ENCODE peak calls at places on chromosomes 4 and X, in five cellular contexts. L, Q, O, D and N are unnamed samples.

GRCh38 chrX:17242470-17242869 is 132.5 kb upstream of the NHS start:
- DNase-seq in L (peak; percentile 1), O (peak; percentile 21), Q (peak; percentile 55), D (peak; percentile 78), N (peak; percentile 62)

GRCh38 chrX:46573896-46574336 is 351 bp downstream of the CHST7 start:
- DNase-seq in O (peak; percentile 86), L (no peak), D (peak; percentile 75), Q (peak; percentile 48), N (peak; percentile 57)

GRCh38 chr4:103306870-103307345 is 108.8 kb upstream of the CENPE start:
- DNase-seq in D (peak; percentile 3), O (no peak), L (no peak), Q (no peak), N (peak; percentile 82)

GRCh38 chr4:118180776-118181175 is 146.5 kb downstream of the NDST3 start:
- DNase-seq in L (no peak), Q (peak; percentile 47), O (no peak), D (peak; percentile 33), N (no peak)

GRCh38 chr4:20420916-20421315 is 169.2 kb downstream of the SLIT2 start:
- DNase-seq in D (no peak), L (no peak), O (no peak), Q (no peak), N (no peak)

GRCh38 chr4:72352746-72353145 is 216.3 kb downstream of the ADAMTS3 start:
- DNase-seq in Q (no peak), L (no peak), D (peak; percentile 88), O (no peak), N (no peak)

GRCh38 chr4:97910005-97910404 is 233.3 kb downstream of the STPG2 start:
- DNase-seq in O (peak; percentile 11), Q (no peak), L (peak; percentile 9), D (peak; percentile 60), N (peak; percentile 20)

GRCh38 chrX:120309873-120310730 is 1.2 kb downstream of the TMEM255A start:
- DNase-seq in Q (no peak), L (no peak), D (peak; percentile 38), O (no peak), N (peak; percentile 22)

GRCh38 chrX:148133099-148133725 is 152.1 kb downstream of the FMR1NB start:
- DNase-seq in D (no peak), Q (no peak), L (no peak), O (peak; percentile 64), N (no peak)

GRCh38 chrX:154750301-154751120 is at the start of gene GAB3:
- DNase-seq in O (no peak), L (no peak), Q (peak; percentile 31), D (peak; percentile 28), N (peak; percentile 47)

GRCh38 chr4:87090305-87090704 is 130.1 kb downstream of the KLHL8 start:
- DNase-seq in O (no peak), L (no peak), Q (no peak), D (no peak), N (no peak)

GRCh38 chrX:79325263-79325958 is 41.7 kb downstream of the ITM2A start:
- DNase-seq in Q (no peak), O (no peak), D (peak; percentile 5), L (no peak), N (no peak)

GRCh38 chr4:175874290-175874689 is 62.2 kb upstream of the GPM6A start:
- DNase-seq in D (no peak), Q (no peak), O (peak; percentile 8), L (no peak), N (no peak)

GRCh38 chrX:110338850-110339373 is 19.7 kb upstream of the RTL9 start:
- DNase-seq in O (no peak), L (no peak), Q (no peak), D (no peak), N (no peak)

GRCh38 chr4:26525136-26525535 is 34.9 kb upstream of the CCKAR start:
- DNase-seq in Q (peak; percentile 77), L (no peak), O (no peak), D (peak; percentile 33), N (no peak)

GRCh38 chrX:150038977-150039599 is 100.8 kb upstream of the EOLA2 start:
- DNase-seq in D (peak; percentile 49), O (no peak), L (no peak), Q (peak; percentile 45), N (no peak)

GRCh38 chrX:30674799-30675198 is 21.6 kb downstream of the GK start:
- DNase-seq in L (no peak), D (no peak), O (no peak), Q (no peak), N (no peak)

GRCh38 chr4:14977836-14978235 is 24.4 kb upstream of the CPEB2 start:
- DNase-seq in Q (no peak), D (no peak), O (no peak), L (no peak), N (no peak)

GRCh38 chrX:11059923-11060322 is 51.2 kb upstream of the HCCS start:
- DNase-seq in O (no peak), Q (peak; percentile 35), D (peak; percentile 36), L (no peak), N (no peak)

GRCh38 chrX:56974408-56974807 is 20.9 kb downstream of the SPIN3 start:
- DNase-seq in L (no peak), D (peak; percentile 64), O (no peak), Q (no peak), N (no peak)

GRCh38 chr4:81164623-81165416 is 50.2 kb downstream of the PRKG2 start:
- DNase-seq in D (peak; percentile 94), L (no peak), Q (peak; percentile 83), O (no peak), N (peak; percentile 42)

GRCh38 chr4:72817012-72817411 is 248.0 kb upstream of the ADAMTS3 start:
- DNase-seq in Q (no peak), L (no peak), O (no peak), D (peak; percentile 18), N (no peak)

GRCh38 chr4:173829565-173829964 is 299.5 kb upstream of the HAND2 start:
- DNase-seq in Q (no peak), D (no peak), L (no peak), O (no peak), N (no peak)

GRCh38 chrX:39576081-39576701 is 521.6 kb downstream of the BCOR start:
- DNase-seq in Q (no peak), D (no peak), O (no peak), L (no peak), N (no peak)

GRCh38 chr4:139625487-139625886 is 40.1 kb upstream of the MGST2 start:
- DNase-seq in D (no peak), Q (no peak), O (no peak), L (no peak), N (no peak)

GRCh38 chrX:6170424-6170823 is 58.2 kb downstream of the NLGN4X start:
- DNase-seq in L (no peak), O (no peak), D (no peak), Q (no peak), N (no peak)

GRCh38 chrX:76987381-76987780 is 459.8 kb upstream of the FGF16 start:
- DNase-seq in O (no peak), L (no peak), Q (no peak), D (peak; percentile 28), N (no peak)
- H3K4me1 ChIP-seq in O (no peaks in the 10 kb centered on the region), L (no peaks in the 10 kb centered on the region), Q (no peaks in the 10 kb centered on the region), D (no peaks in the 10 kb centered on the region), N (no peaks in the 10 kb centered on the region)

DNA sequence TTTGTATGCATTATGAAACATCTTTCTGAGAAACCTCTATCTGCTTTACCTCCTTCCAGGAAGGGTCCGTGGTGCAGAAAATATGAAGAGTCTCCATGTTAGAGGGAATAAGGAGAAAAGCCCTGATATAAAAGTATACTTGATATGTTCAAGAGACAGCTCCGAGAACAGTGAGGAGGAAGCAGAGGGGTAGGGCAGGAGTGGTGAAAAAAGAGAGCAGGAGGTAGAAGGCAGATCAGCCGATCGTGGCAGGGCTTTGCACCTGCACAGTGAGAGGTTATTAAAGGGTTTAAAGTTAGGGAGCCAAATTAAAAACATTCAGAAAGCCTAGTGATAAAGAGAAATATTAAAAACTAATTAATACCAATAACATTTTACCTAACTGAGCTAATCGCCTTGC is 419.7 kb downstream of the FAT4 start:
- DNase-seq in L (no peak), D (no peak), Q (no peak), O (no peak), N (no peak)
- H2AFZ ChIP-seq in L (no peak overlapping the region), D (peak overlapping the region; percentile 10), Q (no peak overlapping the region), O (no peak overlapping the region), N (peak overlapping the region; percentile 15)

GRCh38 chrX:9525511-9526248 is 60.8 kb downstream of the TBL1X start:
- DNase-seq in L (no peak), D (no peak), O (peak; percentile 68), Q (peak; percentile 21), N (no peak)
- H3K4me1 ChIP-seq in L (peaks cover 13% of the 10 kb centered on the region), D (no peaks in the 10 kb centered on the region), O (peaks cover 38% of the 10 kb centered on the region), Q (peaks cover 14% of the 10 kb centered on the region), N (no peaks in the 10 kb centered on the region)

DNA sequence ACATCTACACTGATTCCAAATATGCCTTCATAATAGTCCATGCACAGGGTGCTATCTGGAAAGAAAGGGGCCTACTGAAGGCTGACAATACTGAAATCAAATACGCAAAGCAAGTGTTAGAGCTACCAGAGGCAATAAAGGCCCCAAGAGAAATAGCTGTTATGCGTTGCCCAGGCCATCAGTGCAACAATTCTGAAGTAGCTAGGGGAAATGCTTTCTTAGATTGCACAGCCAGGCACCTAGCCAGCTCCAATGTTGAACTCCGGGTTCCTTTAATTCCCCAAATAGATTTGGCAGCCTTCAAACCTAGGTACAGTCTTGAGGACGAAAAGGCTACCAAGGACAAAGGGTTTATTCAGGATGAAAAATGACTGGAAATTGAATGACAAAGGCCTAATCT is 17.4 kb upstream of the PAPSS1 start:
- DNase-seq in Q (no peak), O (no peak), L (no peak), D (no peak), N (no peak)
- H2AFZ ChIP-seq in Q (no peak overlapping the region), O (no peak overlapping the region), L (no peak overlapping the region), D (no peak overlapping the region), N (no peak overlapping the region)

GRCh38 chrX:19814240-19814639 is 73.2 kb downstream of the SH3KBP1 start:
- DNase-seq in L (peak; percentile 5), D (no peak), Q (no peak), O (peak; percentile 60), N (no peak)
- H3K4me1 ChIP-seq in L (no peaks in the 10 kb centered on the region), D (no peaks in the 10 kb centered on the region), Q (peaks cover 6% of the 10 kb centered on the region), O (peaks cover 59% of the 10 kb centered on the region), N (no peaks in the 10 kb centered on the region)

GRCh38 chr4:132230025-132230424 is 919.1 kb upstream of the PCDH10 start:
- DNase-seq in D (no peak), Q (no peak), O (no peak), L (no peak), N (no peak)
- H2AFZ ChIP-seq in D (no peak overlapping the region), Q (peak overlapping the region; percentile 61), O (peak overlapping the region; percentile 15), L (peak overlapping the region; percentile 66), N (no peak overlapping the region)